ENCODE peak calls at places on chromosomes 7 and 10, in ten cellular contexts. One of them, this sample, is unnamed.

GRCh38 chr7:158731761-158732160 is 27.2 kb upstream of the NCAPG2 start:
- DNase-seq in stimulated activated CD4-positive, alpha-beta T cell treated with anti-CD3 and anti-CD28 coated beads, Interleukin-15, amount 100 ng/mL, for 1 hour: no peak
- DNase-seq in germinal center: no peak
- DNase-seq in AG09309: no peak
- DNase-seq in NCI-H1436 treated with DMSO at 0.1 percent for 48 hours: peak
- DNase-seq in AG04449: no peak
- DNase-seq in GM10248: no peak
- DNase-seq in HL-60: no peak
- DNase-seq in stimulated activated CD8-positive, alpha-beta memory T cell treated with anti-CD3 and anti-CD28 coated beads, Interleukin-15, amount 100 ng/mL, for 1 hour: no peak
- DNase-seq in SK-MEL-5: no peak
- DNase-seq in this sample: no peak

GRCh38 chr10:111148025-111148424 is 71.2 kb downstream of the ADRA2A start:
- DNase-seq in stimulated activated CD4-positive, alpha-beta T cell treated with anti-CD3 and anti-CD28 coated beads, Interleukin-15, amount 100 ng/mL, for 1 hour: no peak
- DNase-seq in germinal center: no peak
- DNase-seq in AG09309: no peak
- DNase-seq in NCI-H1436 treated with DMSO at 0.1 percent for 48 hours: no peak
- DNase-seq in AG04449: no peak
- DNase-seq in GM10248: no peak
- DNase-seq in HL-60: no peak
- DNase-seq in stimulated activated CD8-positive, alpha-beta memory T cell treated with anti-CD3 and anti-CD28 coated beads, Interleukin-15, amount 100 ng/mL, for 1 hour: no peak
- DNase-seq in SK-MEL-5: no peak
- DNase-seq in this sample: no peak

GRCh38 chr7:43465581-43466554 is 117.0 kb upstream of the STK17A start:
- DNase-seq in stimulated activated CD4-positive, alpha-beta T cell treated with anti-CD3 and anti-CD28 coated beads, Interleukin-15, amount 100 ng/mL, for 1 hour: no peak
- DNase-seq in germinal center: no peak
- DNase-seq in AG09309: no peak
- DNase-seq in NCI-H1436 treated with DMSO at 0.1 percent for 48 hours: no peak
- DNase-seq in AG04449: no peak
- DNase-seq in GM10248: no peak
- DNase-seq in HL-60: no peak
- DNase-seq in stimulated activated CD8-positive, alpha-beta memory T cell treated with anti-CD3 and anti-CD28 coated beads, Interleukin-15, amount 100 ng/mL, for 1 hour: no peak
- DNase-seq in SK-MEL-5: no peak
- DNase-seq in this sample: no peak

GRCh38 chr10:114681542-114681941 is 23.5 kb upstream of the ABLIM1 start:
- DNase-seq in stimulated activated CD4-positive, alpha-beta T cell treated with anti-CD3 and anti-CD28 coated beads, Interleukin-15, amount 100 ng/mL, for 1 hour: no peak
- DNase-seq in germinal center: no peak
- DNase-seq in AG09309: no peak
- DNase-seq in NCI-H1436 treated with DMSO at 0.1 percent for 48 hours: no peak
- DNase-seq in AG04449: no peak
- DNase-seq in GM10248: no peak
- DNase-seq in HL-60: no peak
- DNase-seq in stimulated activated CD8-positive, alpha-beta memory T cell treated with anti-CD3 and anti-CD28 coated beads, Interleukin-15, amount 100 ng/mL, for 1 hour: no peak
- DNase-seq in SK-MEL-5: peak
- DNase-seq in this sample: no peak

GRCh38 chr10:102400598-102401321 is 5.3 kb downstream of the NFKB2 start:
- DNase-seq in stimulated activated CD4-positive, alpha-beta T cell treated with anti-CD3 and anti-CD28 coated beads, Interleukin-15, amount 100 ng/mL, for 1 hour: no peak
- DNase-seq in germinal center: no peak
- DNase-seq in AG09309: no peak
- DNase-seq in NCI-H1436 treated with DMSO at 0.1 percent for 48 hours: no peak
- DNase-seq in AG04449: no peak
- DNase-seq in GM10248: no peak
- DNase-seq in HL-60: no peak
- DNase-seq in stimulated activated CD8-positive, alpha-beta memory T cell treated with anti-CD3 and anti-CD28 coated beads, Interleukin-15, amount 100 ng/mL, for 1 hour: no peak
- DNase-seq in SK-MEL-5: no peak
- DNase-seq in this sample: no peak

GRCh38 chr7:5681423-5681822 is 100.0 kb downstream of the RNF216 start:
- DNase-seq in stimulated activated CD4-positive, alpha-beta T cell treated with anti-CD3 and anti-CD28 coated beads, Interleukin-15, amount 100 ng/mL, for 1 hour: no peak
- DNase-seq in germinal center: no peak
- DNase-seq in AG09309: no peak
- DNase-seq in NCI-H1436 treated with DMSO at 0.1 percent for 48 hours: no peak
- DNase-seq in AG04449: no peak
- DNase-seq in GM10248: no peak
- DNase-seq in HL-60: no peak
- DNase-seq in stimulated activated CD8-positive, alpha-beta memory T cell treated with anti-CD3 and anti-CD28 coated beads, Interleukin-15, amount 100 ng/mL, for 1 hour: no peak
- DNase-seq in SK-MEL-5: no peak
- DNase-seq in this sample: no peak

GRCh38 chr10:44385726-44386438 is 985 bp upstream of the CXCL12 start:
- DNase-seq in stimulated activated CD4-positive, alpha-beta T cell treated with anti-CD3 and anti-CD28 coated beads, Interleukin-15, amount 100 ng/mL, for 1 hour: no peak
- DNase-seq in germinal center: no peak
- DNase-seq in AG09309: no peak
- DNase-seq in NCI-H1436 treated with DMSO at 0.1 percent for 48 hours: no peak
- DNase-seq in AG04449: no peak
- DNase-seq in GM10248: no peak
- DNase-seq in HL-60: no peak
- DNase-seq in stimulated activated CD8-positive, alpha-beta memory T cell treated with anti-CD3 and anti-CD28 coated beads, Interleukin-15, amount 100 ng/mL, for 1 hour: no peak
- DNase-seq in SK-MEL-5: no peak
- DNase-seq in this sample: no peak

GRCh38 chr7:17559388-17559787 is 260.9 kb downstream of the AHR start:
- DNase-seq in stimulated activated CD4-positive, alpha-beta T cell treated with anti-CD3 and anti-CD28 coated beads, Interleukin-15, amount 100 ng/mL, for 1 hour: no peak
- DNase-seq in germinal center: no peak
- DNase-seq in AG09309: no peak
- DNase-seq in NCI-H1436 treated with DMSO at 0.1 percent for 48 hours: no peak
- DNase-seq in AG04449: no peak
- DNase-seq in GM10248: no peak
- DNase-seq in HL-60: no peak
- DNase-seq in stimulated activated CD8-positive, alpha-beta memory T cell treated with anti-CD3 and anti-CD28 coated beads, Interleukin-15, amount 100 ng/mL, for 1 hour: no peak
- DNase-seq in SK-MEL-5: no peak
- DNase-seq in this sample: no peak

GRCh38 chr7:158424531-158424930 is 163.1 kb downstream of the PTPRN2 start:
- DNase-seq in stimulated activated CD4-positive, alpha-beta T cell treated with anti-CD3 and anti-CD28 coated beads, Interleukin-15, amount 100 ng/mL, for 1 hour: no peak
- DNase-seq in germinal center: no peak
- DNase-seq in AG09309: no peak
- DNase-seq in NCI-H1436 treated with DMSO at 0.1 percent for 48 hours: no peak
- DNase-seq in AG04449: no peak
- DNase-seq in GM10248: no peak
- DNase-seq in HL-60: no peak
- DNase-seq in stimulated activated CD8-positive, alpha-beta memory T cell treated with anti-CD3 and anti-CD28 coated beads, Interleukin-15, amount 100 ng/mL, for 1 hour: no peak
- DNase-seq in SK-MEL-5: no peak
- DNase-seq in this sample: no peak

This sample was measured in thoracic aorta.